ENCODE peak calls at places on chromosomes 4 and X, in four cellular contexts. One of them, this sample, is unnamed. For H3K9me3, the result is how much of the 10 kb centered on the place peaks cover.

GRCh38 chr4:48109413-48110263 is 24.4 kb downstream of the TXK start:
- DNase-seq in IMR-90: peak
- DNase-seq in K562: peak
- DNase-seq in GM12878: no peak
- DNase-seq in this sample: peak

GRCh38 chr4:5051210-5051691 is at the start of gene STK32B:
- DNase-seq in K562: peak
- DNase-seq in IMR-90: peak
- DNase-seq in GM12878: no peak
- DNase-seq in this sample: peak

GRCh38 chrX:63784902-63785692 is at the start of gene ARHGEF9:
- DNase-seq in GM12878: no peak
- DNase-seq in K562: no peak
- DNase-seq in IMR-90: no peak
- DNase-seq in this sample: no peak

GRCh38 chr4:182478475-182478874 is 235.3 kb downstream of the TENM3 start:
- DNase-seq in GM12878: no peak
- DNase-seq in IMR-90: peak
- DNase-seq in K562: peak
- DNase-seq in this sample: peak

GRCh38 chr4:3219761-3220481 is 29.0 kb upstream of the MSANTD1 start:
- DNase-seq in IMR-90: no peak
- DNase-seq in GM12878: no peak
- DNase-seq in K562: no peak
- DNase-seq in this sample: no peak

GRCh38 chr4:54607521-54607920 is 50.2 kb upstream of the KIT start:
- DNase-seq in GM12878: no peak
- DNase-seq in IMR-90: no peak
- DNase-seq in K562: no peak
- DNase-seq in this sample: no peak

GRCh38 chrX:150366951-150367545 is 3.9 kb downstream of the MAMLD1 start:
- DNase-seq in GM12878: no peak
- DNase-seq in IMR-90: peak
- DNase-seq in K562: no peak
- DNase-seq in this sample: no peak

GRCh38 chr4:159723341-159724048 is 620.6 kb downstream of the RAPGEF2 start:
- DNase-seq in IMR-90: no peak
- DNase-seq in K562: no peak
- DNase-seq in GM12878: no peak
- DNase-seq in this sample: no peak

GRCh38 chr4:17168571-17168970 is 270.1 kb upstream of the LDB2 start:
- DNase-seq in IMR-90: peak
- DNase-seq in K562: no peak
- DNase-seq in GM12878: no peak
- DNase-seq in this sample: peak

GRCh38 chr4:112523008-112523440 is 7.0 kb upstream of the NEUROG2 start:
- DNase-seq in GM12878: no peak
- DNase-seq in IMR-90: peak
- DNase-seq in K562: peak
- DNase-seq in this sample: peak

GRCh38 chr4:88600129-88600849 is 8.0 kb downstream of the HERC3 start:
- DNase-seq in GM12878: no peak
- DNase-seq in IMR-90: peak
- DNase-seq in K562: no peak
- DNase-seq in this sample: peak

GRCh38 chrX:9677098-9677739 is 88.4 kb downstream of the GPR143 start:
- DNase-seq in K562: no peak
- DNase-seq in GM12878: peak
- DNase-seq in IMR-90: peak
- DNase-seq in this sample: peak

GRCh38 chr4:166165829-166166420 is 292.9 kb downstream of the TLL1 start:
- DNase-seq in K562: peak
- DNase-seq in IMR-90: peak
- DNase-seq in GM12878: peak
- DNase-seq in this sample: peak

GRCh38 chr4:29578329-29578728 is 1141.8 kb upstream of the PCDH7 start:
- DNase-seq in IMR-90: no peak
- DNase-seq in K562: no peak
- DNase-seq in GM12878: no peak
- DNase-seq in this sample: no peak

GRCh38 chr4:8208565-8208964 is 9.5 kb downstream of the SH3TC1 start:
- DNase-seq in K562: no peak
- DNase-seq in GM12878: no peak
- DNase-seq in IMR-90: no peak
- DNase-seq in this sample: no peak

GRCh38 chr4:105206214-105206613 is 59.5 kb downstream of the TET2 start:
- DNase-seq in K562: no peak
- DNase-seq in IMR-90: no peak
- DNase-seq in GM12878: no peak
- DNase-seq in this sample: no peak

GRCh38 chrX:154401918-154402621 is 3.9 kb downstream of the RPL10 start:
- DNase-seq in GM12878: no peak
- DNase-seq in K562: no peak
- DNase-seq in IMR-90: peak
- DNase-seq in this sample: no peak

GRCh38 chrX:107716816-107717700 is 58.5 kb downstream of the TSC22D3 start:
- DNase-seq in K562: no peak
- DNase-seq in GM12878: peak
- DNase-seq in IMR-90: peak
- DNase-seq in this sample: peak

GRCh38 chr4:77014256-77014655 is 61.5 kb downstream of the CCNI start:
- DNase-seq in GM12878: no peak
- DNase-seq in IMR-90: no peak
- DNase-seq in K562: no peak
- DNase-seq in this sample: peak

GRCh38 chrX:9873360-9873759 is 87.1 kb downstream of the SHROOM2 start:
- DNase-seq in GM12878: no peak
- DNase-seq in K562: no peak
- DNase-seq in IMR-90: no peak
- DNase-seq in this sample: no peak

GRCh38 chr4:188984518-188984917 is 845.3 kb downstream of the TRIML1 start:
- DNase-seq in IMR-90: no peak
- DNase-seq in K562: no peak
- DNase-seq in GM12878: no peak
- DNase-seq in this sample: no peak

GRCh38 chr4:87529187-87529586 is at the start of gene SPARCL1:
- DNase-seq in K562: no peak
- DNase-seq in IMR-90: no peak
- DNase-seq in GM12878: no peak
- DNase-seq in this sample: no peak

GRCh38 chr4:113587640-113588275 is 173.8 kb downstream of the CAMK2D start:
- DNase-seq in K562: no peak
- DNase-seq in IMR-90: no peak
- DNase-seq in GM12878: no peak
- DNase-seq in this sample: no peak

GRCh38 chr4:15469402-15470148 is at the start of gene CC2D2A:
- DNase-seq in IMR-90: peak
- DNase-seq in K562: no peak
- DNase-seq in GM12878: no peak
- DNase-seq in this sample: peak

GRCh38 chrX:17597836-17598434 is 139.4 kb upstream of the SCML1 start:
- DNase-seq in GM12878: no peak
- DNase-seq in IMR-90: no peak
- DNase-seq in K562: no peak
- DNase-seq in this sample: peak

GRCh38 chr4:138259801-138260200 is 17.7 kb upstream of the SLC7A11 start:
- DNase-seq in K562: no peak
- DNase-seq in IMR-90: peak
- DNase-seq in GM12878: no peak
- DNase-seq in this sample: peak

GRCh38 chr4:156778606-156779005 is 193.0 kb downstream of the PDGFC start:
- DNase-seq in K562: no peak
- DNase-seq in GM12878: no peak
- DNase-seq in IMR-90: peak
- DNase-seq in this sample: no peak

GRCh38 chr4:82667761-82668505 is 106.1 kb upstream of the TMEM150C start:
- DNase-seq in GM12878: no peak
- DNase-seq in IMR-90: no peak
- DNase-seq in K562: no peak
- DNase-seq in this sample: no peak

GRCh38 chr4:134787315-134787714 is 585.7 kb upstream of the PABPC4L start:
- DNase-seq in IMR-90: no peak
- DNase-seq in GM12878: no peak
- DNase-seq in K562: no peak
- DNase-seq in this sample: peak

GRCh38 chrX:69018416-69019072 is 146.7 kb downstream of the PJA1 start:
- DNase-seq in K562: no peak
- DNase-seq in GM12878: no peak
- DNase-seq in IMR-90: no peak
- DNase-seq in this sample: peak

GRCh38 chr4:11889099-11889498 is 460.4 kb upstream of the HS3ST1 start:
- DNase-seq in IMR-90: no peak
- DNase-seq in K562: no peak
- DNase-seq in GM12878: no peak
- DNase-seq in this sample: peak

GRCh38 chrX:136097871-136098805 is 49.2 kb upstream of the FHL1 start:
- DNase-seq in K562: peak
- DNase-seq in GM12878: no peak
- DNase-seq in IMR-90: no peak
- DNase-seq in this sample: no peak

DNA sequence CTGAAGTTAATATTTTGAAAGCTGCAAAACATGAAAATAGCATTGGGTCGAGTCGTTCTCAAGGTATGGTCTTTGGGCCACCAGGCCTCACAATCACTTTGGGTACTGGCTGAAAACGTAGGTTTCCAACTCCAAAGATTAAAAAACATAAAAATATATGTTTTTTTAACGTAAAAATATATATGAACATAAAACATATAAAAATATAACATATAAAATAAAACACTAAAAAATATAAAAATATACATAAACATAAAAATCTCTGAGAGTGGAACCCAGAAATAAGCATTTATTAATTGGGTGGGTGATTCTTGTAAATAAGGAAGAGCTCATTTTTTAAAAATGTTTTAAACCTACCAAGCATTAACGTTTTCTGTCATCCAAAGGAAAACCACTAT is 666 bp upstream of the PDS5A start:
- DNase-seq in K562: no peak
- DNase-seq in IMR-90: no peak
- DNase-seq in GM12878: no peak
- DNase-seq in this sample: no peak
- TF ChIP-seq FOS in K562: no peak
- TF ChIP-seq FOS in IMR-90: no peak
- TF ChIP-seq FOS in GM12878: no peak
- TF ChIP-seq FOS in this sample: no peak

GRCh38 chrX:103584606-103585005 is 709 bp upstream of the TCEAL4 start:
- DNase-seq in K562: no peak
- DNase-seq in GM12878: no peak
- DNase-seq in IMR-90: no peak
- DNase-seq in this sample: peak

GRCh38 chrX:103585421-103586313 is at the start of gene TCEAL4:
- DNase-seq in K562: peak
- DNase-seq in GM12878: no peak
- DNase-seq in IMR-90: no peak
- DNase-seq in this sample: peak

GRCh38 chrX:103586659-103587058 is 1.3 kb downstream of the TCEAL4 start:
- DNase-seq in IMR-90: no peak
- DNase-seq in GM12878: no peak
- DNase-seq in K562: no peak
- DNase-seq in this sample: peak

DNA sequence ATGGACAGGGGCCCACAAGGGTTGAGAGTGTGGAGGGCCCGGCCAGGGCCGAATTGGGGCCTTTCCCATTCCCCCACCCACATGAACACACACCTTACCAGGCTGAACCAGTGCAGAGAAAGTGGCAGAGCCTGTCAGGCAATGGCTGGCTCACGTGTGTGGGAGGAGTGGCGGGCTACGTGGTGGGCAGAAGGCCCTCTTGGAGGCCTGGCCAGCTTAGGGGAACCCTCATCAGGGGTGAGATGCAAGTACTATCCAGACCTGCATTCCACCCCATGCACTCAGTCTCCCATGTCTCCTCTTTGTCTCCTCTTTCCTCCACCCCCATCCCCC is 965 bp downstream of the TCEAL4 start:
- DNase-seq in GM12878: no peak
- DNase-seq in IMR-90: no peak
- DNase-seq in K562: no peak
- DNase-seq in this sample: no peak
- H3K27ac ChIP-seq in GM12878: no peak
- H3K27ac ChIP-seq in IMR-90: peak
- H3K27ac ChIP-seq in K562: no peak
- H3K27ac ChIP-seq in this sample: peak

GRCh38 chrX:151741606-151742005 is 7.1 kb downstream of the CNGA2 start:
- DNase-seq in IMR-90: no peak
- DNase-seq in GM12878: no peak
- DNase-seq in K562: no peak
- DNase-seq in this sample: no peak

GRCh38 chrX:151745651-151746050 is 11.1 kb downstream of the CNGA2 start:
- DNase-seq in GM12878: no peak
- DNase-seq in K562: no peak
- DNase-seq in IMR-90: no peak
- DNase-seq in this sample: no peak

GRCh38 chrX:151738751-151739150 is 4.2 kb downstream of the CNGA2 start:
- DNase-seq in K562: no peak
- DNase-seq in IMR-90: no peak
- DNase-seq in GM12878: no peak
- DNase-seq in this sample: no peak

GRCh38 chrX:151743651-151744470 is 9.3 kb downstream of the CNGA2 start:
- DNase-seq in GM12878: no peak
- DNase-seq in IMR-90: no peak
- DNase-seq in K562: no peak
- DNase-seq in this sample: no peak

GRCh38 chrX:151742311-151742710 is 7.8 kb downstream of the CNGA2 start:
- DNase-seq in IMR-90: no peak
- DNase-seq in K562: no peak
- DNase-seq in GM12878: no peak
- DNase-seq in this sample: no peak
- H3K9me3 ChIP-seq in IMR-90: under half
- H3K9me3 ChIP-seq in K562: under half
- H3K9me3 ChIP-seq in GM12878: under half
- H3K9me3 ChIP-seq in this sample: under half

GRCh38 chr4:1278336-1278670 is 11.4 kb upstream of the MAEA start:
- DNase-seq in K562: no peak
- DNase-seq in GM12878: no peak
- DNase-seq in IMR-90: peak
- DNase-seq in this sample: no peak
- TF ChIP-seq FOS in K562: no peak
- TF ChIP-seq FOS in GM12878: no peak
- TF ChIP-seq FOS in IMR-90: no peak
- TF ChIP-seq FOS in this sample: no peak